ENCODE peak calls at places on chromosomes 1 and 21, in ten cellular contexts. One of them, this sample, is unnamed.

GRCh38 chr1:14767075-14767474 is 168.6 kb downstream of the KAZN start:
- DNase-seq in K562: peak
- DNase-seq in Peyer's patch: no peak
- DNase-seq in endothelial cell of umbilical vein: no peak
- DNase-seq in IMR-90: no peak
- DNase-seq in sigmoid colon: no peak
- DNase-seq in prostate gland: no peak
- DNase-seq in uterus: no peak
- DNase-seq in A549: no peak
- DNase-seq in tibial nerve: no peak
- DNase-seq in this sample: no peak

GRCh38 chr1:117794073-117794472 is 135.3 kb downstream of the GDAP2 start:
- DNase-seq in tibial nerve: no peak
- DNase-seq in K562: no peak
- DNase-seq in IMR-90: peak
- DNase-seq in prostate gland: no peak
- DNase-seq in A549: no peak
- DNase-seq in endothelial cell of umbilical vein: no peak
- DNase-seq in sigmoid colon: no peak
- DNase-seq in uterus: no peak
- DNase-seq in Peyer's patch: no peak
- DNase-seq in this sample: no peak

GRCh38 chr1:25544243-25544764 is 898 bp downstream of the LDLRAP1 start:
- DNase-seq in endothelial cell of umbilical vein: no peak
- DNase-seq in uterus: no peak
- DNase-seq in A549: no peak
- DNase-seq in IMR-90: no peak
- DNase-seq in K562: no peak
- DNase-seq in tibial nerve: no peak
- DNase-seq in prostate gland: peak
- DNase-seq in Peyer's patch: no peak
- DNase-seq in sigmoid colon: peak
- DNase-seq in this sample: peak

GRCh38 chr1:169015464-169015863 is 91.0 kb upstream of the ATP1B1 start:
- DNase-seq in endothelial cell of umbilical vein: no peak
- DNase-seq in Peyer's patch: no peak
- DNase-seq in A549: no peak
- DNase-seq in uterus: no peak
- DNase-seq in sigmoid colon: no peak
- DNase-seq in prostate gland: no peak
- DNase-seq in K562: no peak
- DNase-seq in tibial nerve: no peak
- DNase-seq in IMR-90: no peak
- DNase-seq in this sample: no peak

GRCh38 chr1:91754348-91754747 is 131.6 kb downstream of the TGFBR3 start:
- DNase-seq in prostate gland: no peak
- DNase-seq in uterus: no peak
- DNase-seq in K562: no peak
- DNase-seq in Peyer's patch: no peak
- DNase-seq in tibial nerve: no peak
- DNase-seq in endothelial cell of umbilical vein: no peak
- DNase-seq in A549: no peak
- DNase-seq in sigmoid colon: peak
- DNase-seq in IMR-90: peak
- DNase-seq in this sample: peak

GRCh38 chr21:39349211-39350093 is 564 bp upstream of the HMGN1 start:
- DNase-seq in K562: peak
- DNase-seq in uterus: peak
- DNase-seq in tibial nerve: peak
- DNase-seq in Peyer's patch: peak
- DNase-seq in A549: peak
- DNase-seq in endothelial cell of umbilical vein: peak
- DNase-seq in prostate gland: peak
- DNase-seq in sigmoid colon: peak
- DNase-seq in IMR-90: peak
- DNase-seq in this sample: peak

GRCh38 chr1:152034654-152035405 is 2.0 kb downstream of the S100A11 start:
- DNase-seq in prostate gland: peak
- DNase-seq in Peyer's patch: peak
- DNase-seq in tibial nerve: no peak
- DNase-seq in uterus: peak
- DNase-seq in endothelial cell of umbilical vein: peak
- DNase-seq in K562: peak
- DNase-seq in A549: peak
- DNase-seq in IMR-90: peak
- DNase-seq in sigmoid colon: no peak
- DNase-seq in this sample: peak

GRCh38 chr1:219517031-219517430 is 95.9 kb downstream of the ZC3H11B start:
- DNase-seq in K562: no peak
- DNase-seq in uterus: no peak
- DNase-seq in prostate gland: no peak
- DNase-seq in Peyer's patch: no peak
- DNase-seq in tibial nerve: no peak
- DNase-seq in endothelial cell of umbilical vein: no peak
- DNase-seq in A549: no peak
- DNase-seq in IMR-90: no peak
- DNase-seq in sigmoid colon: no peak
- DNase-seq in this sample: no peak

GRCh38 chr1:46394108-46394871 is at the start of gene FAAH:
- DNase-seq in Peyer's patch: peak
- DNase-seq in prostate gland: peak
- DNase-seq in K562: no peak
- DNase-seq in endothelial cell of umbilical vein: no peak
- DNase-seq in A549: no peak
- DNase-seq in sigmoid colon: peak
- DNase-seq in tibial nerve: no peak
- DNase-seq in IMR-90: no peak
- DNase-seq in uterus: peak
- DNase-seq in this sample: no peak

GRCh38 chr1:203093754-203094410 is 8.1 kb upstream of the MYOG start:
- DNase-seq in Peyer's patch: no peak
- DNase-seq in endothelial cell of umbilical vein: no peak
- DNase-seq in uterus: no peak
- DNase-seq in IMR-90: no peak
- DNase-seq in sigmoid colon: no peak
- DNase-seq in K562: no peak
- DNase-seq in tibial nerve: no peak
- DNase-seq in prostate gland: no peak
- DNase-seq in A549: no peak
- DNase-seq in this sample: no peak

GRCh38 chr1:221522440-221523050 is 219.3 kb downstream of the DUSP10 start:
- DNase-seq in K562: no peak
- DNase-seq in IMR-90: peak
- DNase-seq in Peyer's patch: no peak
- DNase-seq in sigmoid colon: no peak
- DNase-seq in tibial nerve: no peak
- DNase-seq in prostate gland: no peak
- DNase-seq in endothelial cell of umbilical vein: no peak
- DNase-seq in uterus: no peak
- DNase-seq in A549: no peak
- DNase-seq in this sample: no peak

GRCh38 chr1:156894711-156895407 is 1.3 kb downstream of the PEAR1 start:
- DNase-seq in prostate gland: no peak
- DNase-seq in A549: no peak
- DNase-seq in IMR-90: peak
- DNase-seq in sigmoid colon: no peak
- DNase-seq in tibial nerve: peak
- DNase-seq in K562: peak
- DNase-seq in Peyer's patch: no peak
- DNase-seq in uterus: peak
- DNase-seq in endothelial cell of umbilical vein: peak
- DNase-seq in this sample: no peak

GRCh38 chr21:29295066-29295650 is 3.6 kb upstream of the BACH1 start:
- DNase-seq in A549: no peak
- DNase-seq in endothelial cell of umbilical vein: no peak
- DNase-seq in uterus: no peak
- DNase-seq in K562: no peak
- DNase-seq in sigmoid colon: no peak
- DNase-seq in tibial nerve: no peak
- DNase-seq in IMR-90: no peak
- DNase-seq in Peyer's patch: no peak
- DNase-seq in prostate gland: no peak
- DNase-seq in this sample: no peak

GRCh38 chr21:38699048-38699447 is 106.7 kb upstream of the ETS2 start:
- DNase-seq in sigmoid colon: no peak
- DNase-seq in A549: peak
- DNase-seq in tibial nerve: no peak
- DNase-seq in IMR-90: no peak
- DNase-seq in Peyer's patch: no peak
- DNase-seq in prostate gland: no peak
- DNase-seq in endothelial cell of umbilical vein: peak
- DNase-seq in K562: peak
- DNase-seq in uterus: no peak
- DNase-seq in this sample: no peak

GRCh38 chr21:43880111-43880985 is 15.3 kb downstream of the AGPAT3 start:
- DNase-seq in tibial nerve: no peak
- DNase-seq in A549: no peak
- DNase-seq in uterus: no peak
- DNase-seq in endothelial cell of umbilical vein: no peak
- DNase-seq in Peyer's patch: peak
- DNase-seq in K562: no peak
- DNase-seq in prostate gland: peak
- DNase-seq in IMR-90: peak
- DNase-seq in sigmoid colon: no peak
- DNase-seq in this sample: no peak

GRCh38 chr1:209747580-209748262 is 8.1 kb upstream of the TRAF3IP3 start:
- DNase-seq in tibial nerve: peak
- DNase-seq in uterus: peak
- DNase-seq in endothelial cell of umbilical vein: peak
- DNase-seq in sigmoid colon: peak
- DNase-seq in Peyer's patch: peak
- DNase-seq in IMR-90: peak
- DNase-seq in K562: peak
- DNase-seq in A549: peak
- DNase-seq in prostate gland: peak
- DNase-seq in this sample: peak

GRCh38 chr1:196071452-196071851 is 536.8 kb downstream of the KCNT2 start:
- DNase-seq in prostate gland: no peak
- DNase-seq in endothelial cell of umbilical vein: no peak
- DNase-seq in Peyer's patch: no peak
- DNase-seq in uterus: no peak
- DNase-seq in tibial nerve: no peak
- DNase-seq in sigmoid colon: no peak
- DNase-seq in A549: no peak
- DNase-seq in K562: no peak
- DNase-seq in IMR-90: no peak
- DNase-seq in this sample: no peak

GRCh38 chr1:25196830-25197229 is 35.5 kb downstream of the SYF2 start:
- DNase-seq in IMR-90: no peak
- DNase-seq in uterus: no peak
- DNase-seq in sigmoid colon: no peak
- DNase-seq in endothelial cell of umbilical vein: no peak
- DNase-seq in prostate gland: no peak
- DNase-seq in Peyer's patch: no peak
- DNase-seq in K562: no peak
- DNase-seq in A549: no peak
- DNase-seq in tibial nerve: no peak
- DNase-seq in this sample: no peak

GRCh38 chr1:48025076-48025475 is 27.9 kb upstream of the TRABD2B start:
- DNase-seq in uterus: no peak
- DNase-seq in A549: no peak
- DNase-seq in IMR-90: no peak
- DNase-seq in tibial nerve: no peak
- DNase-seq in prostate gland: no peak
- DNase-seq in K562: no peak
- DNase-seq in sigmoid colon: no peak
- DNase-seq in endothelial cell of umbilical vein: no peak
- DNase-seq in Peyer's patch: no peak
- DNase-seq in this sample: peak

GRCh38 chr1:53367503-53368313 is 39.8 kb upstream of the LRP8 start:
- DNase-seq in tibial nerve: no peak
- DNase-seq in A549: no peak
- DNase-seq in IMR-90: no peak
- DNase-seq in sigmoid colon: no peak
- DNase-seq in Peyer's patch: peak
- DNase-seq in prostate gland: no peak
- DNase-seq in endothelial cell of umbilical vein: no peak
- DNase-seq in uterus: no peak
- DNase-seq in K562: peak
- DNase-seq in this sample: no peak
- H3K4me3 ChIP-seq in tibial nerve: no peak
- H3K4me3 ChIP-seq in A549: no peak
- H3K4me3 ChIP-seq in IMR-90: no peak
- H3K4me3 ChIP-seq in sigmoid colon: no peak
- H3K4me3 ChIP-seq in Peyer's patch: no peak
- H3K4me3 ChIP-seq in prostate gland: no peak
- H3K4me3 ChIP-seq in endothelial cell of umbilical vein: no peak
- H3K4me3 ChIP-seq in uterus: no peak
- H3K4me3 ChIP-seq in K562: no peak
- H3K4me3 ChIP-seq in this sample: no peak

GRCh38 chr1:174712541-174712940 is 264.8 kb downstream of the GPR52 start:
- DNase-seq in A549: no peak
- DNase-seq in uterus: no peak
- DNase-seq in K562: no peak
- DNase-seq in sigmoid colon: no peak
- DNase-seq in endothelial cell of umbilical vein: no peak
- DNase-seq in Peyer's patch: no peak
- DNase-seq in tibial nerve: no peak
- DNase-seq in prostate gland: no peak
- DNase-seq in IMR-90: no peak
- DNase-seq in this sample: no peak

GRCh38 chr1:174713796-174714195 is 266.0 kb downstream of the GPR52 start:
- DNase-seq in Peyer's patch: no peak
- DNase-seq in uterus: no peak
- DNase-seq in prostate gland: no peak
- DNase-seq in IMR-90: no peak
- DNase-seq in K562: no peak
- DNase-seq in endothelial cell of umbilical vein: peak
- DNase-seq in tibial nerve: no peak
- DNase-seq in sigmoid colon: no peak
- DNase-seq in A549: no peak
- DNase-seq in this sample: no peak

GRCh38 chr1:174710868-174711845 is 263.4 kb downstream of the GPR52 start:
- DNase-seq in sigmoid colon: no peak
- DNase-seq in K562: no peak
- DNase-seq in prostate gland: no peak
- DNase-seq in tibial nerve: no peak
- DNase-seq in uterus: no peak
- DNase-seq in A549: no peak
- DNase-seq in Peyer's patch: no peak
- DNase-seq in IMR-90: no peak
- DNase-seq in endothelial cell of umbilical vein: no peak
- DNase-seq in this sample: no peak
- TF ChIP-seq POLR2A in sigmoid colon: no peak
- TF ChIP-seq POLR2A in K562: no peak
- TF ChIP-seq POLR2A in prostate gland: no peak
- TF ChIP-seq POLR2A in tibial nerve: no peak
- TF ChIP-seq POLR2A in uterus: no peak
- TF ChIP-seq POLR2A in A549: no peak
- TF ChIP-seq POLR2A in Peyer's patch: no peak
- TF ChIP-seq POLR2A in IMR-90: no peak
- TF ChIP-seq POLR2A in endothelial cell of umbilical vein: no peak
- TF ChIP-seq POLR2A in this sample: no peak

GRCh38 chr1:2875677-2876531 is 74.4 kb upstream of the TTC34 start:
- DNase-seq in sigmoid colon: no peak
- DNase-seq in uterus: no peak
- DNase-seq in K562: peak
- DNase-seq in IMR-90: no peak
- DNase-seq in A549: peak
- DNase-seq in tibial nerve: no peak
- DNase-seq in prostate gland: peak
- DNase-seq in Peyer's patch: no peak
- DNase-seq in endothelial cell of umbilical vein: no peak
- DNase-seq in this sample: no peak
- TF ChIP-seq CTCF in sigmoid colon: peak
- TF ChIP-seq CTCF in uterus: no peak
- TF ChIP-seq CTCF in K562: peak
- TF ChIP-seq CTCF in IMR-90: peak
- TF ChIP-seq CTCF in A549: peak
- TF ChIP-seq CTCF in tibial nerve: peak
- TF ChIP-seq CTCF in prostate gland: peak
- TF ChIP-seq CTCF in Peyer's patch: no peak
- TF ChIP-seq CTCF in endothelial cell of umbilical vein: no peak
- TF ChIP-seq CTCF in this sample: no peak

GRCh38 chr1:43206721-43207228 is 34.6 kb downstream of the CFAP57 start:
- DNase-seq in Peyer's patch: no peak
- DNase-seq in A549: peak
- DNase-seq in tibial nerve: no peak
- DNase-seq in sigmoid colon: no peak
- DNase-seq in prostate gland: no peak
- DNase-seq in uterus: no peak
- DNase-seq in IMR-90: peak
- DNase-seq in endothelial cell of umbilical vein: no peak
- DNase-seq in K562: no peak
- DNase-seq in this sample: no peak
- H3K4me3 ChIP-seq in Peyer's patch: no peak
- H3K4me3 ChIP-seq in A549: peak
- H3K4me3 ChIP-seq in tibial nerve: no peak
- H3K4me3 ChIP-seq in sigmoid colon: no peak
- H3K4me3 ChIP-seq in prostate gland: no peak
- H3K4me3 ChIP-seq in uterus: no peak
- H3K4me3 ChIP-seq in IMR-90: peak
- H3K4me3 ChIP-seq in endothelial cell of umbilical vein: peak
- H3K4me3 ChIP-seq in K562: no peak
- H3K4me3 ChIP-seq in this sample: no peak

This sample was measured in lower leg skin.